ENCODE peak calls at places on chromosomes 1 and 21, in nine cellular contexts. N is CD8-positive, alpha-beta memory T cell; D is GM04504; F is NCI-H82; O is endothelial cell; T is iris pigment epithelial cell; W is HFF-Myc; G is Panc1; R is memory B cell. U is an unnamed sample.
A peak's percentile ranks its signal among the peaks of the same experiment; 100 is the strongest.

GRCh38 chr1:1283821-1284220 is 3.6 kb downstream of the SCNN1D start:
- DNase-seq in N (no peak), D (no peak), F (peak; percentile 58), O (no peak), T (no peak), W (no peak), G (no peak), R (no peak), U (no peak)

GRCh38 chr1:20711285-20712209 is 6.3 kb downstream of the KIF17 start:
- DNase-seq in N (no peak), D (no peak), F (peak; percentile 80), O (no peak), T (no peak), W (no peak), G (no peak), R (no peak), U (no peak)

GRCh38 chr1:50841791-50842387 is 118.2 kb downstream of the FAF1 start:
- DNase-seq in N (no peak), D (peak; percentile 28), F (no peak), O (no peak), T (peak; percentile 35), W (no peak), G (no peak), R (no peak), U (no peak)

GRCh38 chr1:147598631-147599361 is 57.5 kb downstream of the BCL9 start:
- DNase-seq in N (peak; percentile 60), D (no peak), F (peak; percentile 81), O (peak; percentile 47), T (peak; percentile 26), W (no peak), G (no peak), R (peak; percentile 27), U (peak; percentile 80)

GRCh38 chr1:21241761-21242581 is 48.3 kb downstream of the ECE1 start:
- DNase-seq in N (no peak), D (no peak), F (no peak), O (no peak), T (no peak), W (no peak), G (no peak), R (no peak), U (no peak)

GRCh38 chr1:86380257-86380861 is 15.8 kb downstream of the ODF2L start:
- DNase-seq in N (no peak), D (peak; percentile 41), F (peak; percentile 77), O (no peak), T (peak; percentile 80), W (peak; percentile 62), G (peak; percentile 73), R (peak; percentile 12), U (no peak)

GRCh38 chr21:41681939-41682718 is 84.7 kb downstream of the RIPK4 start:
- DNase-seq in N (no peak), D (no peak), F (no peak), O (no peak), T (no peak), W (no peak), G (no peak), R (no peak), U (no peak)

GRCh38 chr1:14781811-14782210 is 183.3 kb downstream of the KAZN start:
- DNase-seq in N (no peak), D (no peak), F (no peak), O (no peak), T (no peak), W (no peak), G (no peak), R (no peak), U (no peak)

GRCh38 chr1:221494670-221495069 is 247.2 kb downstream of the DUSP10 start:
- DNase-seq in N (no peak), D (no peak), F (no peak), O (no peak), T (peak; percentile 70), W (no peak), G (no peak), R (no peak), U (no peak)

GRCh38 chr1:212118872-212119260 is 83.3 kb downstream of the DTL start:
- DNase-seq in N (no peak), D (no peak), F (no peak), O (no peak), T (no peak), W (no peak), G (no peak), R (no peak), U (no peak)

GRCh38 chr1:52674497-52675384 is 23.4 kb downstream of the COA7 start:
- DNase-seq in N (no peak), D (no peak), F (peak; percentile 92), O (no peak), T (peak; percentile 64), W (no peak), G (no peak), R (no peak), U (no peak)

GRCh38 chr1:115671176-115672062 is 29.6 kb downstream of the VANGL1 start:
- DNase-seq in N (no peak), D (no peak), F (no peak), O (no peak), T (peak; percentile 82), W (no peak), G (no peak), R (no peak), U (no peak)

GRCh38 chr1:235253219-235253640 is 74.7 kb downstream of the ARID4B start:
- DNase-seq in N (peak; percentile 76), D (peak; percentile 58), F (peak; percentile 92), O (peak; percentile 71), T (peak; percentile 71), W (peak; percentile 52), G (peak; percentile 69), R (peak; percentile 63), U (no peak)

GRCh38 chr1:226495716-226496115 is 52.8 kb upstream of the STUM start:
- DNase-seq in N (no peak), D (no peak), F (no peak), O (no peak), T (no peak), W (no peak), G (no peak), R (no peak), U (no peak)

GRCh38 chr1:118926261-118926660 is 61.9 kb downstream of the TBX15 start:
- DNase-seq in N (no peak), D (no peak), F (no peak), O (no peak), T (no peak), W (no peak), G (no peak), R (no peak), U (no peak)

GRCh38 chr1:244113532-244114320 is 62.6 kb downstream of the ZBTB18 start:
- DNase-seq in N (no peak), D (peak; percentile 71), F (no peak), O (no peak), T (peak; percentile 59), W (no peak), G (no peak), R (no peak), U (no peak)

GRCh38 chr1:54331843-54332688 is 74.1 kb downstream of the SSBP3 start:
- DNase-seq in N (no peak), D (no peak), F (peak; percentile 90), O (no peak), T (no peak), W (no peak), G (no peak), R (no peak), U (no peak)

GRCh38 chr1:63326473-63327380 is 4.4 kb downstream of the FOXD3 start:
- DNase-seq in N (no peak), D (no peak), F (peak; percentile 72), O (peak; percentile 34), T (no peak), W (no peak), G (no peak), R (no peak), U (no peak)

GRCh38 chr1:166977951-166978350 is 2.6 kb upstream of the ILDR2 start:
- DNase-seq in N (no peak), D (no peak), F (no peak), O (no peak), T (no peak), W (no peak), G (no peak), R (no peak), U (no peak)

GRCh38 chr1:160429125-160429551 is 28.8 kb downstream of the VANGL2 start:
- DNase-seq in N (no peak), D (no peak), F (no peak), O (no peak), T (no peak), W (no peak), G (no peak), R (no peak), U (no peak)

GRCh38 chr1:15684042-15684461 is at the start of gene PLEKHM2:
- DNase-seq in N (peak; percentile 63), D (no peak), F (peak; percentile 62), O (peak; percentile 54), T (no peak), W (no peak), G (no peak), R (no peak), U (peak; percentile 79)

GRCh38 chr21:28267449-28267848 is 725.2 kb downstream of the LTN1 start:
- DNase-seq in N (no peak), D (no peak), F (no peak), O (no peak), T (no peak), W (no peak), G (no peak), R (no peak), U (no peak)

GRCh38 chr1:160722726-160723125 is 11.1 kb upstream of the CD48 start:
- DNase-seq in N (no peak), D (no peak), F (no peak), O (no peak), T (no peak), W (no peak), G (no peak), R (no peak), U (no peak)

GRCh38 chr21:25506887-25507286 is 100.4 kb downstream of the MRPL39 start:
- DNase-seq in N (no peak), D (peak; percentile 22), F (no peak), O (no peak), T (peak; percentile 78), W (peak; percentile 27), G (peak; percentile 15), R (no peak), U (no peak)

GRCh38 chr1:223299553-223299952 is 64.4 kb downstream of the SUSD4 start:
- DNase-seq in N (no peak), D (no peak), F (no peak), O (no peak), T (no peak), W (no peak), G (no peak), R (no peak), U (no peak)

GRCh38 chr1:69120828-69121227 is 446.9 kb upstream of the LRRC7 start:
- DNase-seq in N (no peak), D (no peak), F (no peak), O (no peak), T (no peak), W (no peak), G (no peak), R (no peak), U (no peak)

GRCh38 chr1:178718520-178718919 is 6.5 kb upstream of the RALGPS2 start:
- DNase-seq in N (no peak), D (no peak), F (no peak), O (no peak), T (no peak), W (no peak), G (no peak), R (no peak), U (no peak)

GRCh38 chr1:209692296-209692695 is 12.3 kb upstream of the HSD11B1 start:
- DNase-seq in N (no peak), D (no peak), F (peak; percentile 55), O (no peak), T (no peak), W (no peak), G (no peak), R (no peak), U (no peak)

GRCh38 chr1:98323906-98324358 is 337.6 kb upstream of the SNX7 start:
- DNase-seq in N (peak; percentile 47), D (peak; percentile 79), F (no peak), O (peak; percentile 23), T (peak; percentile 97), W (peak; percentile 93), G (peak; percentile 57), R (no peak), U (no peak)

GRCh38 chr1:192343304-192343703 is 26.5 kb downstream of the RGS21 start:
- DNase-seq in N (no peak), D (no peak), F (no peak), O (no peak), T (no peak), W (no peak), G (no peak), R (no peak), U (no peak)

U was measured in cardiac septum.